ENCODE peak calls at places on chromosomes 5 and 9, in ten cellular contexts. J, C, L, B, H, S, Y, P, Z and O are unnamed samples.

GRCh38 chr9:113446323-113446740 is 17.2 kb upstream of the RGS3 start:
- DNase-seq in P (no peak), Z (peak), L (no peak), J (no peak), S (peak), Y (peak), B (no peak), H (peak), C (no peak), O (peak)

GRCh38 chr5:79399046-79399445 is 114.9 kb downstream of the HOMER1 start:
- DNase-seq in H (no peak), P (peak), Z (no peak), B (no peak), C (no peak), Y (no peak), S (no peak), L (no peak), J (no peak), O (no peak)

GRCh38 chr5:167850901-167851300 is 440.5 kb upstream of the WWC1 start:
- DNase-seq in S (no peak), Z (no peak), J (no peak), H (no peak), C (no peak), B (no peak), L (no peak), Y (no peak), P (no peak), O (no peak)

GRCh38 chr9:130912932-130913598 is 16.5 kb upstream of the QRFP start:
- DNase-seq in J (peak), S (peak), Y (no peak), B (no peak), L (no peak), H (peak), C (no peak), P (peak), Z (no peak), O (peak)

GRCh38 chr5:112737472-112738179 is at the start of gene APC:
- DNase-seq in S (peak), P (peak), B (peak), H (peak), Z (peak), L (peak), C (peak), Y (peak), J (peak), O (peak)

GRCh38 chr5:96752341-96753016 is 55.3 kb downstream of the ERAP1 start:
- DNase-seq in P (no peak), Z (peak), B (no peak), Y (peak), C (peak), L (no peak), H (peak), S (peak), J (no peak), O (peak)

GRCh38 chr5:54637654-54638053 is 120.1 kb downstream of the SNX18 start:
- DNase-seq in H (no peak), J (no peak), Y (no peak), S (no peak), Z (no peak), C (no peak), P (no peak), B (no peak), L (no peak), O (no peak)

GRCh38 chr9:9257999-9258398 is 1354.8 kb downstream of the PTPRD start:
- DNase-seq in B (no peak), Y (no peak), S (no peak), J (no peak), Z (no peak), P (no peak), H (no peak), C (no peak), L (no peak), O (no peak)

GRCh38 chr5:101390317-101390908 is 487.3 kb upstream of the ST8SIA4 start:
- DNase-seq in L (no peak), C (peak), J (no peak), Y (peak), P (peak), Z (peak), H (peak), B (no peak), S (peak), O (peak)

GRCh38 chr9:136303066-136303824 is 649 bp downstream of the CCDC187 start:
- DNase-seq in Y (no peak), P (peak), J (no peak), H (no peak), B (no peak), S (no peak), C (no peak), Z (no peak), L (no peak), O (no peak)

GRCh38 chr5:134651531-134651930 is 2.9 kb downstream of the SEC24A start:
- DNase-seq in P (no peak), C (no peak), Y (no peak), H (no peak), B (no peak), L (no peak), Z (no peak), J (no peak), S (no peak), O (no peak)

GRCh38 chr5:3345195-3345594 is 250.4 kb upstream of the IRX1 start:
- DNase-seq in S (no peak), H (no peak), L (no peak), Z (no peak), C (no peak), P (no peak), J (no peak), Y (no peak), B (no peak), O (no peak)

GRCh38 chr5:73448451-73449136 is at the start of gene FOXD1:
- DNase-seq in H (peak), J (peak), S (peak), C (peak), B (no peak), P (peak), Y (peak), Z (peak), L (no peak), O (peak)

GRCh38 chr5:17172801-17173200 is 44.6 kb upstream of the BASP1 start:
- DNase-seq in P (no peak), B (no peak), Z (no peak), J (peak), S (no peak), Y (no peak), L (no peak), H (no peak), C (no peak), O (no peak)

GRCh38 chr5:994821-995220 is 13.8 kb upstream of the NKD2 start:
- DNase-seq in P (no peak), Z (no peak), H (no peak), Y (no peak), L (no peak), C (no peak), S (no peak), J (no peak), B (no peak), O (no peak)

GRCh38 chr9:35490910-35491465 is 1.1 kb downstream of the RUSC2 start:
- DNase-seq in P (no peak), L (no peak), H (no peak), Y (no peak), J (no peak), S (no peak), Z (no peak), C (no peak), B (no peak), O (no peak)

GRCh38 chr9:1100945-1101344 is 50.8 kb downstream of the DMRT2 start:
- DNase-seq in L (no peak), P (no peak), B (no peak), S (no peak), J (no peak), C (peak), Y (no peak), H (peak), Z (peak), O (no peak)

GRCh38 chr5:66877843-66878242 is 281.6 kb downstream of the MAST4 start:
- DNase-seq in P (no peak), Z (peak), H (no peak), S (no peak), C (no peak), B (no peak), L (no peak), Y (no peak), J (no peak), O (no peak)

GRCh38 chr5:143060018-143060417 is 289.8 kb downstream of the ARHGAP26 start:
- DNase-seq in S (no peak), Y (no peak), Z (no peak), P (no peak), B (no peak), C (no peak), H (no peak), L (no peak), J (no peak), O (no peak)

GRCh38 chr5:55485073-55485472 is 49.7 kb downstream of the PLPP1 start:
- DNase-seq in L (no peak), Z (no peak), C (no peak), P (no peak), S (no peak), Y (no peak), H (no peak), B (no peak), J (no peak), O (no peak)

GRCh38 chr9:69180670-69181069 is 6.6 kb downstream of the TJP2 start:
- DNase-seq in S (peak), Y (no peak), Z (peak), B (no peak), L (no peak), J (peak), H (peak), C (no peak), P (peak), O (peak)

GRCh38 chr9:12882430-12882829 is 107.6 kb downstream of the LURAP1L start:
- DNase-seq in J (no peak), C (no peak), Z (no peak), H (no peak), B (no peak), P (no peak), L (no peak), Y (no peak), S (no peak), O (no peak)

GRCh38 chr5:59367791-59368394 is 525.6 kb downstream of the PDE4D start:
- DNase-seq in B (no peak), J (peak), S (peak), H (peak), C (peak), P (peak), L (no peak), Y (peak), Z (peak), O (peak)

GRCh38 chr5:68047035-68047434 is 168.5 kb upstream of the PIK3R1 start:
- DNase-seq in H (no peak), Y (no peak), P (peak), Z (no peak), C (no peak), B (no peak), L (no peak), S (no peak), J (no peak), O (peak)

GRCh38 chr9:68747043-68747533 is 42.0 kb downstream of the PIP5K1B start:
- DNase-seq in L (no peak), S (no peak), P (peak), H (no peak), C (no peak), Z (no peak), Y (no peak), B (no peak), J (no peak), O (no peak)

GRCh38 chr9:74960548-74960947 is 7.8 kb upstream of the C9orf40 start:
- DNase-seq in Y (no peak), B (no peak), Z (no peak), L (no peak), P (peak), J (no peak), H (no peak), S (no peak), C (no peak), O (no peak)

GRCh38 chr5:76472338-76473336 is 69.6 kb downstream of the IQGAP2 start:
- DNase-seq in J (no peak), P (peak), C (no peak), H (no peak), B (no peak), L (no peak), Z (no peak), Y (no peak), S (no peak), O (no peak)

GRCh38 chr5:171776747-171777419 is 8.7 kb upstream of the SMIM23 start:
- DNase-seq in Z (no peak), B (no peak), H (peak), P (no peak), Y (no peak), J (no peak), S (no peak), L (no peak), C (no peak), O (no peak)

GRCh38 chr5:180910735-180911134 is 11.8 kb downstream of the BTNL8 start:
- DNase-seq in Y (no peak), C (no peak), H (no peak), L (no peak), B (no peak), S (peak), P (peak), Z (no peak), J (no peak), O (no peak)

GRCh38 chr5:179289756-179290385 is 55.4 kb downstream of the ADAMTS2 start:
- DNase-seq in C (no peak), S (no peak), Z (no peak), P (no peak), H (no peak), Y (no peak), B (no peak), J (no peak), L (no peak), O (no peak)

GRCh38 chr5:120452471-120452870 is 11.6 kb upstream of the PRR16 start:
- DNase-seq in Z (no peak), Y (no peak), S (no peak), C (no peak), L (no peak), P (no peak), J (no peak), H (no peak), B (no peak), O (no peak)

GRCh38 chr9:19748278-19749126 is 40.3 kb downstream of the SLC24A2 start:
- DNase-seq in H (no peak), Y (no peak), J (peak), Z (no peak), P (peak), L (no peak), C (no peak), S (no peak), B (no peak), O (no peak)

GRCh38 chr9:123473226-123473625 is 117.2 kb downstream of the CRB2 start:
- DNase-seq in H (no peak), L (no peak), B (no peak), Y (no peak), C (no peak), P (no peak), Z (no peak), S (no peak), J (peak), O (no peak)

GRCh38 chr9:112086627-112087026 is 88.5 kb downstream of the SUSD1 start:
- DNase-seq in Y (peak), C (no peak), L (no peak), H (no peak), J (no peak), B (no peak), P (no peak), S (no peak), Z (no peak), O (peak)

GRCh38 chr9:127463891-127464290 is 12.6 kb downstream of the LRSAM1 start:
- DNase-seq in C (no peak), J (no peak), B (no peak), P (no peak), L (no peak), Z (no peak), S (no peak), H (peak), Y (no peak), O (no peak)